ENCODE peak calls at places on chromosomes 4 and X, in seven cellular contexts. O is NB4, D is HCT116, I is WTC11, Q is K562, L is A549, W is GM12878. A is an unnamed sample.

GRCh38 chr4:145760961-145761929 is 81.3 kb downstream of the C4orf51 start:
- DNase-seq in O (no peak), D (no peak), I (no peak), Q (no peak), L (no peak), W (no peak), A (no peak)

GRCh38 chr4:53199356-53199755 is 166.5 kb downstream of the SCFD2 start:
- DNase-seq in O (no peak), D (no peak), I (no peak), Q (no peak), L (no peak), W (no peak), A (no peak)

GRCh38 chr4:48175328-48175727 is 41.3 kb upstream of the TXK start:
- DNase-seq in O (no peak), D (no peak), I (peak), Q (no peak), L (no peak), W (no peak), A (no peak)

GRCh38 chr4:82293304-82293703 is 80.5 kb downstream of the HNRNPD start:
- DNase-seq in O (peak), D (no peak), I (no peak), Q (no peak), L (no peak), W (peak), A (no peak)

GRCh38 chr4:174749091-174749490 is 80.0 kb downstream of the GLRA3 start:
- DNase-seq in O (no peak), D (no peak), I (no peak), Q (no peak), L (no peak), W (no peak), A (no peak)

GRCh38 chr4:187929024-187929423 is 66.5 kb upstream of the ZFP42 start:
- DNase-seq in O (peak), D (peak), I (peak), Q (no peak), L (peak), W (no peak), A (peak)

GRCh38 chr4:32624943-32625603 is 1904.9 kb downstream of the PCDH7 start:
- DNase-seq in O (no peak), D (no peak), I (no peak), Q (no peak), L (no peak), W (no peak), A (no peak)

GRCh38 chrX:86579777-86580176 is 431.5 kb downstream of the DACH2 start:
- DNase-seq in O (no peak), D (no peak), I (no peak), Q (no peak), L (no peak), W (no peak), A (no peak)

GRCh38 chr4:145979160-145979559 is 40.5 kb upstream of the ZNF827 start:
- DNase-seq in O (no peak), D (no peak), I (no peak), Q (no peak), L (no peak), W (no peak), A (no peak)

GRCh38 chr4:184617611-184618196 is 31.5 kb downstream of the CASP3 start:
- DNase-seq in O (peak), D (no peak), I (peak), Q (no peak), L (no peak), W (no peak), A (peak)

GRCh38 chr4:31557444-31557843 is 837.3 kb downstream of the PCDH7 start:
- DNase-seq in O (peak), D (no peak), I (no peak), Q (no peak), L (peak), W (no peak), A (no peak)

GRCh38 chr4:95549246-95550138 is 719 bp upstream of the UNC5C start:
- DNase-seq in O (peak), D (no peak), I (peak), Q (no peak), L (peak), W (peak), A (no peak)

GRCh38 chrX:66110112-66110511 is 53.9 kb upstream of the HEPH start:
- DNase-seq in O (peak), D (peak), I (peak), Q (peak), L (peak), W (no peak), A (no peak)

DNA sequence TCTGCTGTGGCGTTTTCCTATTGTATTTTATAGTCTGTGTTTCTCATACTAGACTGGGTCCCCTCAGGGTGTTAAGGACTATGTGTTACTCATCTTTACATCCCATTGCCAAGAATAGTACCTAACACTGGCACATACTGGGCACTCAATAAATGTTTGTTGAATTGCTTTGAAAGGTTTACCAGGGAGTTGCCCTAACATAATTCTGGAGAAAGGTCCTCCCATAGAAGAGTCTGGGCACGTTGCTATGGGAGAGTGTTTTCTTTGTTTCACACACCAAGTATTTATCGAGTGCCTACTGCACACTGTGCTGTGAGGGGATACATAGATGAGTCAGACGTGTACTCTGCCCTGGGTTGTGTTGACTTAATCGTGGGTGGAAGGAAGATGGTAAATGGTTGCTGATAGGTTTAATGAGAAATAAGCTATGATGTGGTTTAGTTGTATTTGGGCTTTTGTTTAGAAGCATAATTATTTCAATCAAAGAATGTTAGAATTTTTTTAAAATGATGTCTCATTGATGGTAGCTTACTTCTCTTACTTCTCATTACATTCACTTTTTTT is 42.9 kb downstream of the AFF1 start:
- DNase-seq in O (peak), D (peak), I (no peak), Q (no peak), L (peak), W (peak), A (no peak)
- TF ChIP-seq MAX in O (no peak), D (peak), I (no peak), Q (no peak), L (no peak), W (no peak), A (no peak)

GRCh38 chr4:76980280-76980679 is 30.7 kb downstream of the SEPTIN11 start:
- DNase-seq in O (no peak), D (no peak), I (no peak), Q (no peak), L (no peak), W (no peak), A (no peak)
- TF ChIP-seq MAX in O (no peak), D (no peak), I (no peak), Q (no peak), L (no peak), W (no peak), A (no peak)

GRCh38 chrX:2391869-2392606 is 108.7 kb downstream of the DHRSX start:
- DNase-seq in O (no peak), D (peak), I (peak), Q (peak), L (peak), W (no peak), A (peak)
- TF ChIP-seq MAX in O (no peak), D (no peak), I (no peak), Q (no peak), L (peak), W (no peak), A (peak)

GRCh38 chr4:10106421-10107039 is 10.1 kb downstream of the WDR1 start:
- DNase-seq in O (peak), D (peak), I (no peak), Q (peak), L (peak), W (no peak), A (no peak)
- TF ChIP-seq MAX in O (no peak), D (peak), I (no peak), Q (peak), L (peak), W (no peak), A (no peak)

DNA sequence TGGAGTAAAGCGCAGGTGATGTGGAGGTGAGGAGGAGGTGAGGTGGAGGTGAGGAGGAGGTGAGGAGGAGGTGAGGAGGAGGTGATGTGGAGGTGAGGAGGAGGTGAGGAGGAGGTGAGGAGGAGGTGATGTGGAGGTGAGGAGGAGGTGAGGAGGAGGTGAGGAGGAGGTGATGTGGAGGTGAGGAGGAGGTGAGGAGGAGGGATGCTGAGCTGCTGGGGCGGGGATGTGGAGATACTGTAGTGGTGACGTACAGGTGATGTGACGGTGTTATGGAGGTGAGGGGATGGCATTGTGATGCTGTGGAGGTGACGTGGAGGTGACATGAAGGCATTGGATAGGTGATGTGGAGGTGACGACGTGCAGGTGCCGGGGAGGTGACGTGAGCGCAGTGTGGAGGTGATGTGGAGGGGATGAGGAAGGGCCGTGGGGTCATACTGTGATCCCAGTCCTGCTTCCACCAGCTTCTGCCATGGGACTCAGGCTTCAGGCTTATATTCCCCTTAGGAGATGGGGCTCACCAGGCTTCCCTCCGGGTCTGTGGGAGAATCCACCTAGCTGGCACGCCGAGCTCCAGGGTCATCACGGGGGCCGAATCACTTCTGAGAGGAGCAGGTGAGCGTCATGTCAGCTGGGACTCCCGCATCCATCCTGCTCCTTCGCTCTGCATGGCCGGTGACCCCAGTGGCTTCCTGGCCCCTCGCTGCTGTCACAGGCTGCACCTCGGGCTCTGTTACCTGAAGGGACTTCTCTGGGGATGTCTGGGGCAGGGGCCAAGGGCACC is 47.9 kb upstream of the GRPEL1 start:
- DNase-seq in O (no peak), D (no peak), I (no peak), Q (no peak), L (no peak), W (no peak), A (no peak)
- TF ChIP-seq MAX in O (no peak), D (no peak), I (no peak), Q (no peak), L (no peak), W (no peak), A (no peak)

DNA sequence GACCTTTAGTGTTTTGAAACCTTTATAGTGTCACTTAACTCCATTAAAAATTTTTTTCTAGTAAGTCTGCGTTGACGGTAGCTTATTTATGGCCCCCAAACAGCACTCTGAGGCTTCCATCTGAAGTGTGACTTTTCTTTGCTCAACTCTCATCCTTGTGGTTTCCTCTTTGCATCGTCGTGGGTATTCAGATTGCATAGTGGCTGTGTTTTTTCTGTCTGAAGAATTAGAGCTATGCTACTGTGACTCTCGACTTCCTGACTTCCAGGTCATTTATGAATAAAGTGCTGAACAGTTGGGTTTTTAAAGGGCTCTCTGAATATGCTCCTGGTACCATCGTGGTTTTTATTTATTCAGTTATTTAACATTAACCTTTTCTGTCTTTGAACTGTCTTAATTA is 44.9 kb downstream of the JADE1 start:
- DNase-seq in O (no peak), D (no peak), I (no peak), Q (no peak), L (no peak), W (no peak), A (no peak)
- TF ChIP-seq MAX in O (no peak), D (no peak), I (no peak), Q (no peak), L (no peak), W (no peak), A (no peak)

DNA sequence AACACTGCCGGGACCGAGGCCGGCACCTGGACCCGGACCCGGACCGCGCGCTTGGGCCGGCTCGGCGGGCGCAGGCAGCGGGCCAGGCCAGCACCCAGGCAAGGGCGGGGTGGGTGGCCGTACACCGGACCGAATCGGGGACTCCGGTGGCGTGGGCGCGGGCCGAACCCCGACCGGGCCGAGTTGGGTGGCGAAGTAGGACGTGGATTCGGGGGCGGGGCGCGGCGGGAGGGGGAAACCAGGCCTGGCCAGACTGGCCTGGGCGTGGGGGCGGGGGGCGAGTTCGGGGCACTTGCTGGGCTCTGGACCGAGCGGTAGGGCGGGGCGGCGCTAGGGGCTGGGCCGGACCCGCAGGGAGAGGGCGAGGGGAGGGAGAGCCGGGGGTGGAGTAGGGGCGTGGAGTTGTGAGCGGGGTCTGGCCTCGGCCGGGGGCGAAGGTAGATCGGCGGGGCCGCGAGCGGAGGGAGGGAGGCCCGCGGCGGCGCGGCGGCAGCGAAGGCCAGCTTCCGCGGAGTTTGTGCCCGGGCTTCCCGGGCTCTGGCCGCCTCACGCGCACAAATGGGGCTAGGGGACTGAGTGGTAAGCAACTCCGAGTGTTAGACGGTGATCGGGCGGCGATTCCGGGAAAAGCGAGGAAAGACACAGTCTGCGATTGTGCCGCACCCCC is 1.8 kb upstream of the BCORL1 start:
- DNase-seq in O (peak), D (no peak), I (peak), Q (no peak), L (peak), W (no peak), A (no peak)
- TF ChIP-seq MAX in O (no peak), D (no peak), I (no peak), Q (no peak), L (no peak), W (no peak), A (no peak)

GRCh38 chr4:168451744-168452394 is 28.4 kb downstream of the DDX60L start:
- DNase-seq in O (peak), D (peak), I (no peak), Q (no peak), L (peak), W (no peak), A (no peak)
- TF ChIP-seq MAX in O (no peak), D (peak), I (no peak), Q (no peak), L (no peak), W (no peak), A (no peak)

A was measured in H1.